ENCODE peak calls at places on chromosomes 1 and 21, in six cellular contexts. Q is neuronal stem cell, A is H9, F is H1, P is IMR-90, Z is mesenchymal stem cell. W is an unnamed sample.

GRCh38 chr1:228429698-228430097 is 13.0 kb upstream of the TRIM17 start:
- DNase-seq in Z (no peak), F (no peak), A (no peak), P (no peak), Q (no peak), W (no peak)

GRCh38 chr1:106879538-106879937 is 176.9 kb upstream of the PRMT6 start:
- DNase-seq in A (no peak), Q (no peak), F (no peak), P (no peak), Z (no peak), W (no peak)

GRCh38 chr1:205626216-205626615 is 5.6 kb downstream of the ELK4 start:
- DNase-seq in Z (no peak), F (no peak), A (no peak), P (no peak), Q (no peak), W (no peak)

GRCh38 chr1:22751124-22751531 is 40.5 kb downstream of the EPHB2 start:
- DNase-seq in Z (peak), P (no peak), Q (no peak), A (no peak), F (no peak), W (no peak)

GRCh38 chr1:229127301-229127700 is 143.6 kb upstream of the RAB4A start:
- DNase-seq in Q (no peak), Z (peak), A (no peak), P (peak), F (no peak), W (no peak)

GRCh38 chr1:94672934-94673333 is 131.4 kb upstream of the F3 start:
- DNase-seq in A (no peak), P (peak), Z (peak), F (no peak), Q (no peak), W (no peak)

GRCh38 chr1:242454262-242455051 is 70.0 kb downstream of the PLD5 start:
- DNase-seq in Z (peak), F (no peak), P (peak), Q (peak), A (no peak), W (peak)

GRCh38 chr1:235954306-235955283 is 87.9 kb upstream of the LYST start:
- DNase-seq in F (no peak), P (peak), Z (peak), Q (no peak), A (no peak), W (no peak)

GRCh38 chr21:28294046-28294445 is 698.6 kb downstream of the LTN1 start:
- DNase-seq in P (peak), A (no peak), Q (no peak), F (no peak), Z (peak), W (no peak)

GRCh38 chr1:218312509-218312908 is 27.4 kb downstream of the RRP15 start:
- DNase-seq in F (no peak), Z (no peak), P (peak), Q (no peak), A (no peak), W (no peak)

GRCh38 chr1:12619396-12620141 is 1.6 kb upstream of the DHRS3 start:
- DNase-seq in Z (peak), F (peak), P (peak), Q (peak), A (peak), W (peak)

GRCh38 chr1:27527223-27527856 is 37.4 kb upstream of the WASF2 start:
- DNase-seq in A (peak), F (peak), P (peak), Q (peak), Z (peak), W (peak)

GRCh38 chr1:2871246-2871815 is 69.8 kb upstream of the TTC34 start:
- DNase-seq in A (no peak), Z (no peak), P (no peak), Q (no peak), F (no peak), W (no peak)

GRCh38 chr1:53037159-53037558 is 24.9 kb upstream of the PODN start:
- DNase-seq in A (peak), Q (no peak), Z (no peak), F (no peak), P (no peak), W (no peak)

GRCh38 chr21:43021756-43022600 is 47.6 kb downstream of the PKNOX1 start:
- DNase-seq in Z (no peak), A (no peak), F (no peak), P (no peak), Q (no peak), W (no peak)

DNA sequence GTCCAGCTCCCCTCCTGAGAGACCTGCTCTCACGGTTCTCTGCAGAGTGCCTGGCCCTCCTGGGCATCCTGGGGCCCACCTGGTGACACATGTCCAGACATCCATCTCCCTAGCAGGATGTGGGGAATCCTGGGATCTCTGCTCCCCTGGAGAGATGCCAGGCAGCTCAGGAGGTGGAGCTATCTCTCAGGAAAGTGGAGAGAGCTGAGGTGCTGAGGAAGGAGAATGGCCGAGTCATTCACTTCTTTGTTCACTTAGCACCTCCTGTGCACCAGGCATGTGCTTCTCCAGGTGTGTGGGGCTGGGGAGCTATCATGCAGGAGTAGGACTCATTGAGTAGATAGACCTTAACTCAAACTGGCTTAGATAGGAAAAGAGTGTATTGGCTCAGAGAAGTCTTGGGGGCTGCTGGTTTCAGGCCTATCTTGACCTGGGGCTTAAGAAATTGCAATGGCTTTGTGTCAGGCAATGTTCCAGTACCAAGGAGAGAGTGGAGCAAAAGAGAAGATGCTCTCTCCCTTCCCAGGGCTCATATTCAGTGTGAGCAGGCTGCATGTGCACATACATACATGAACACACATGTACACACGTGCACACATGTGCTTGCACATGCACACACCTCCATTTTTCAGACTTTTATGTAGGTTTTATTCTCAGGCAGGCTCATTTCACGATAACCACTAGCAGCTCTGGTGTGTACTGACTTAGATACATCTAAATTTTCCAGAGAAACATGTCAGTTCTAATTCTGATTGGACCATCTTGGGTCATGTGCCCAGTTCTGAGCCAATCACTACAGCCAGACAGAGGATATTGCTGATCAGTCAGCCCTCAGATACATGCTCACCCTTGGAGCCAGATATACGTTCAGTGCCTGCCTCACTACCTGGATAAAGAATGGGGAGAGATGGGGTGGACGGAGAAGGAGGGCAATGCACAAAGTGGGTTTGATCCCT is 437.6 kb downstream of the PTPRU start:
- DNase-seq in Z (no peak), F (no peak), Q (no peak), A (peak), P (no peak), W (no peak)
- H4K91ac ChIP-seq in Z (no peak), F (no peak), Q (no peak), A (no peak), P (no peak), W (no peak)

GRCh38 chr21:15729674-15730483 is at the start of gene USP25:
- DNase-seq in F (peak), P (peak), Q (peak), Z (peak), A (peak), W (peak)
- H2BK5ac ChIP-seq in F (peak), P (peak), Q (peak), Z (peak), A (peak), W (peak)

GRCh38 chr1:26153966-26154572 is 4.8 kb upstream of the FAM110D start:
- DNase-seq in A (no peak), Z (no peak), Q (no peak), F (no peak), P (no peak), W (no peak)
- H4K91ac ChIP-seq in A (no peak), Z (no peak), Q (no peak), F (no peak), P (no peak), W (no peak)

DNA sequence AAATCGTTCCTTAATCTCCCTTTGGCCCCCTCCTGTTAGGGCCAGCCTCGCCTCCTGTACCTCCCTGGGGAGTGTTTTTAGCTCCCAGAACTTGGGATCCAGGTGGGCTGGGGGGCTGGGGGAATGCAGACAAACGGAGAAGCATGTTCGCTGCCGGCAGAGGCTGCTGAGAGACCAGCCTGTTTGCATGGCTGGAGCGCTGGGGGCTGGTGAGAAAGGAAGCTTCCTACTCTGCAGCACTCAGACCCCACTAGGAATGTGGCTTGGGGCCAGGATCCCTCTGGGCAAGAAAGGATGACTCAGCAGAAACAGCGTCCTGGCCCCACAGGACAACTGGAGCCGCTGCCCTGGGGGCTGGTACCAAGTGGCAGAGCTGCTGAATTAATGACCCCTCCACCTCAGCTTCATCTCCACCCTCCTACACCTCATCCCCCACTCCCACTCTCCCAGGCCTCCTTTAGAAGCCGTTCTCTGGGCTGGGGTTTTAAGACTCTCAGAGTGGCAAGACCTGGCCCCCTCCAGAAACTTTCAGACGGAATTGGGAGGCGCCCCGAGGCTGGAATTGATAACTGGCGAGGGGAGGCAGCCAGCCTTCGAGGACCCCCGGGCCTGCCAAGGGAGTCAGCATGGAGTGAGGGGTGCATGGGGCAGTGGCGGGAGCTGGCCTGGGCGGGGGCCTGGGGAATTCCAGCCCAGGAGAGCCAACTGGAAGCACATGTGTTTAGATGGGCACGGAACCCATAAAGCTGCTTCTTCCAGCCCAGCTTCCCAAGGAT is 28.5 kb upstream of the EPS8L3 start:
- DNase-seq in F (peak), Z (peak), P (peak), Q (peak), A (peak), W (peak)
- H2BK5ac ChIP-seq in F (peak), Z (peak), P (peak), Q (no peak), A (no peak), W (peak)

GRCh38 chr1:69373520-69373919 is 194.2 kb upstream of the LRRC7 start:
- DNase-seq in A (no peak), P (no peak), Q (no peak), F (no peak), Z (no peak), W (no peak)

GRCh38 chr1:69377507-69377906 is 190.2 kb upstream of the LRRC7 start:
- DNase-seq in Z (no peak), F (no peak), A (no peak), P (no peak), Q (no peak), W (peak)

GRCh38 chr1:69376408-69376807 is 191.3 kb upstream of the LRRC7 start:
- DNase-seq in A (no peak), P (no peak), Q (no peak), F (no peak), Z (no peak), W (no peak)
- H4K91ac ChIP-seq in A (no peak), P (no peak), Q (no peak), F (no peak), Z (no peak), W (no peak)

GRCh38 chr1:43947061-43947889 is 525 bp downstream of the IPO13 start:
- DNase-seq in A (no peak), F (no peak), P (no peak), Z (no peak), Q (no peak), W (no peak)

GRCh38 chr1:43947890-43948437 is 1.2 kb downstream of the IPO13 start:
- DNase-seq in P (no peak), Z (no peak), F (no peak), Q (no peak), A (no peak), W (no peak)

GRCh38 chr1:43944860-43945259 is 1.9 kb upstream of the IPO13 start:
- DNase-seq in A (no peak), P (no peak), Z (no peak), F (no peak), Q (no peak), W (no peak)

GRCh38 chr1:43945898-43946243 is 879 bp upstream of the IPO13 start:
- DNase-seq in A (no peak), Z (no peak), Q (no peak), F (no peak), P (no peak), W (no peak)

DNA sequence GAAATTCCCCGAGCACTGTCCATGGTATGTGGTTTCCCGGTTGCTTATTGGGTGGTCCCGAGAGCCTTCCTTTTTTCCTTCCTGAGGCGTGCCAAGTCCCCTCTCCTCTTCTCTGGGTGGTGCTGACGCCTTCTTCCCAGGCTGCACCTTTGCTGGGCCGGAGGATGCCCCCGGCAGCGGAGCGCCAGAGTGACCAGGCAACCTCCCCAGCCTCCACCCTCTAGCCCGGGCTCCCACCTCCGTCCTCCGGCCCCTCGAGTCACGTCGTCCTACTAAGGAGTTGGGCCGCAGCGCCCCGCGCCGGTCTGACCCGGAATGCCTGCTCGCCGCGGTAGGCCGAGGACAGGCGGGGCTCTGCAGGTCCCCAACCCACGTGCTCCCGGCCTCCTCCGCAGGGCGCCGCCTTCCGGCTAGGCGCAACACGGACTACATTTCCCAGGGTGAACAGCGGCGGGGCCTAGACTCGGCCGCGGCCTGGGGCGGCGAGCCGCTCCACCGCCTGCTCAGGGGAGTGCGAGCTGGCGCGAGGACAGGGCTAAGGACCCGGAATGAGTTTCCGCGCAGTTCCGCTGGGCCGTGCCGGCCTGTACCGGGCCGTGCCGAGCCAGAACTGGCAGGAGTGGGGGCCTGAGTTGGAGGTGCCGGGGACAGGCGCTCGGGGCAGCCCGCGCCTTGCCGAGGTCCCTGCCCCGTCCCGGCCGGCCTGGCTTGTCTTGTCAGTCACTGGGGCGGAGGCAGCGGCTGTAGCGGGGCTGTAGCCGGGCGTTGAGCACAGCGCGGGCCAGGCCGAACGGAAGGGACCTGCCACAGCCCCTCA is at the start of gene IPO13:
- DNase-seq in Z (peak), A (peak), P (peak), Q (peak), F (peak), W (peak)
- H2BK5ac ChIP-seq in Z (peak), A (no peak), P (peak), Q (peak), F (peak), W (peak)

GRCh38 chr21:45139473-45139872 is 65.1 kb downstream of the ADARB1 start:
- DNase-seq in F (no peak), P (no peak), A (no peak), Z (no peak), Q (no peak), W (no peak)
- H4K91ac ChIP-seq in F (peak), P (no peak), A (no peak), Z (peak), Q (no peak), W (no peak)

DNA sequence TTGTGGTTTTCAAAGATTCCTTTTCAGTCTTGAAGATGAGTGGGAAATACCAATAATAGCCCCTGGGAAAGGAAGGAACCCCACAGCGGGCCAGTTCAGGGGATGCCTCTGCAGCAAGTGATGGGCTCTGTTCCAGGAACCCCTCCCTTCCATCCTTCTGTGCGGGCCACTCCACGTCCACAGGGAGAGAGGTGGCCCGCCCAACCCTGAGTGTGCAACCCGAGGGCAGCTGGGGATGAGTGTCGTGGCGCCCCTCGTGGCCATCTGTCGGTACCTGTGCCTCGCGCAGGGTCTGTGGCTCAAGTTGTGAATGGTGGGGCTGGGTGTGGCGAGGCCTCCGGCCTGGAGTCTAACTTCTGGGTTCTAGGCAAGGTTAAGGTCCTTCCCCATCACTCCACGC is 65.6 kb downstream of the TLR5 start:
- DNase-seq in P (no peak), F (no peak), Q (no peak), A (peak), Z (no peak), W (no peak)
- H2BK5ac ChIP-seq in P (no peak), F (no peak), Q (no peak), A (no peak), Z (no peak), W (no peak)

DNA sequence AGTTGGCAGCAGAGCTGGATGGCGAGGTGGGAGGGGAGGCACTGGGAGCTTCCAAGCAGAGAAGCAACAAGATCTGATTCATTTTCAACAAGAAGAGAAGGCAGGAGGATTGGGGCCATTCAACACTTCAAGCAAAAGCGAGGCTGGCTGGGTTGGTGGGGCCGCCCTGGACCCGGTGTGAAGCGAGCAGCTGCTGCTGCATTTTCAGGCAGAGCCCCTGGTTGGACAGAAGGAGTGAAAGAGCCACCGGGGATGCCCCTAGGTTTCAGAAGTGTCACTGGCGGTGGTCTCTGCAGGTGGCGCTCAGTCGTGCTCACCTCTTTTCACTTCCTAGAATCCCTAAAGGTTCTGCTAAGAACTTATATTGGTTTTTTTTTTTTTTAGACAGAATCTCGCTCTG is 18.0 kb downstream of the SLC2A7 start:
- DNase-seq in Z (no peak), A (no peak), Q (no peak), F (no peak), P (no peak), W (no peak)
- H4K91ac ChIP-seq in Z (no peak), A (no peak), Q (no peak), F (no peak), P (no peak), W (no peak)

GRCh38 chr1:151513626-151514101 is 2.5 kb downstream of the CGN start:
- DNase-seq in A (peak), F (peak), Q (no peak), P (peak), Z (no peak), W (peak)
- H2BK5ac ChIP-seq in A (no peak), F (peak), Q (no peak), P (no peak), Z (no peak), W (peak)

W was measured in trophoblast cell.